ENCODE peak calls at places on chromosomes 3 and 15, in nine cellular contexts. One of them, this sample, is unnamed.

GRCh38 chr3:122992628-122993570 is 34.7 kb downstream of the SEMA5B start:
- DNase-seq in upper lobe of right lung: no peak
- DNase-seq in Panc1: no peak
- DNase-seq in left ventricle myocardium inferior: no peak
- DNase-seq in retinal pigment epithelial cell: no peak
- DNase-seq in adrenal gland: no peak
- DNase-seq in cardiac muscle cell: no peak
- DNase-seq in lower leg skin: no peak
- DNase-seq in GM20000: no peak
- DNase-seq in this sample: no peak

GRCh38 chr3:130743354-130743753 is 3.3 kb downstream of the PIK3R4 start:
- DNase-seq in lower leg skin: no peak
- DNase-seq in cardiac muscle cell: no peak
- DNase-seq in left ventricle myocardium inferior: no peak
- DNase-seq in retinal pigment epithelial cell: no peak
- DNase-seq in GM20000: no peak
- DNase-seq in Panc1: no peak
- DNase-seq in upper lobe of right lung: no peak
- DNase-seq in adrenal gland: no peak
- DNase-seq in this sample: no peak

GRCh38 chr15:65653341-65653740 is 31.6 kb downstream of the SLC24A1 start:
- DNase-seq in adrenal gland: no peak
- DNase-seq in lower leg skin: no peak
- DNase-seq in upper lobe of right lung: no peak
- DNase-seq in cardiac muscle cell: no peak
- DNase-seq in GM20000: no peak
- DNase-seq in retinal pigment epithelial cell: no peak
- DNase-seq in left ventricle myocardium inferior: no peak
- DNase-seq in Panc1: no peak
- DNase-seq in this sample: no peak

GRCh38 chr15:71997691-71998090 is 120.3 kb downstream of the MYO9A start:
- DNase-seq in retinal pigment epithelial cell: peak
- DNase-seq in cardiac muscle cell: peak
- DNase-seq in Panc1: no peak
- DNase-seq in lower leg skin: no peak
- DNase-seq in adrenal gland: no peak
- DNase-seq in GM20000: no peak
- DNase-seq in upper lobe of right lung: no peak
- DNase-seq in left ventricle myocardium inferior: no peak
- DNase-seq in this sample: no peak

GRCh38 chr3:32733631-32734229 is 48.7 kb downstream of the CNOT10 start:
- DNase-seq in cardiac muscle cell: peak
- DNase-seq in lower leg skin: no peak
- DNase-seq in upper lobe of right lung: no peak
- DNase-seq in adrenal gland: no peak
- DNase-seq in Panc1: peak
- DNase-seq in left ventricle myocardium inferior: no peak
- DNase-seq in GM20000: peak
- DNase-seq in retinal pigment epithelial cell: peak
- DNase-seq in this sample: peak

GRCh38 chr3:179348325-179349013 is 960 bp downstream of the MFN1 start:
- DNase-seq in cardiac muscle cell: no peak
- DNase-seq in Panc1: no peak
- DNase-seq in GM20000: peak
- DNase-seq in upper lobe of right lung: no peak
- DNase-seq in left ventricle myocardium inferior: no peak
- DNase-seq in retinal pigment epithelial cell: no peak
- DNase-seq in adrenal gland: no peak
- DNase-seq in lower leg skin: no peak
- DNase-seq in this sample: peak

GRCh38 chr3:106401666-106402319 is 533.0 kb upstream of the CBLB start:
- DNase-seq in Panc1: no peak
- DNase-seq in adrenal gland: no peak
- DNase-seq in retinal pigment epithelial cell: peak
- DNase-seq in GM20000: no peak
- DNase-seq in lower leg skin: no peak
- DNase-seq in left ventricle myocardium inferior: no peak
- DNase-seq in cardiac muscle cell: peak
- DNase-seq in upper lobe of right lung: no peak
- DNase-seq in this sample: no peak

GRCh38 chr3:52440249-52440551 is 4.7 kb downstream of the SEMA3G start:
- DNase-seq in cardiac muscle cell: no peak
- DNase-seq in lower leg skin: peak
- DNase-seq in Panc1: no peak
- DNase-seq in left ventricle myocardium inferior: no peak
- DNase-seq in GM20000: no peak
- DNase-seq in upper lobe of right lung: peak
- DNase-seq in adrenal gland: no peak
- DNase-seq in retinal pigment epithelial cell: no peak
- DNase-seq in this sample: no peak

GRCh38 chr3:113773381-113773780 is 26.5 kb downstream of the ATP6V1A start:
- DNase-seq in cardiac muscle cell: peak
- DNase-seq in lower leg skin: no peak
- DNase-seq in Panc1: no peak
- DNase-seq in left ventricle myocardium inferior: no peak
- DNase-seq in retinal pigment epithelial cell: no peak
- DNase-seq in adrenal gland: no peak
- DNase-seq in upper lobe of right lung: no peak
- DNase-seq in GM20000: no peak
- DNase-seq in this sample: no peak

GRCh38 chr3:10548997-10549396 is 43.6 kb upstream of the ATP2B2 start:
- DNase-seq in upper lobe of right lung: peak
- DNase-seq in cardiac muscle cell: no peak
- DNase-seq in left ventricle myocardium inferior: no peak
- DNase-seq in Panc1: no peak
- DNase-seq in retinal pigment epithelial cell: no peak
- DNase-seq in adrenal gland: no peak
- DNase-seq in lower leg skin: peak
- DNase-seq in GM20000: no peak
- DNase-seq in this sample: no peak

GRCh38 chr15:40293905-40294895 is 11.3 kb upstream of the ANKRD63 start:
- DNase-seq in GM20000: no peak
- DNase-seq in upper lobe of right lung: no peak
- DNase-seq in cardiac muscle cell: no peak
- DNase-seq in retinal pigment epithelial cell: no peak
- DNase-seq in left ventricle myocardium inferior: no peak
- DNase-seq in lower leg skin: no peak
- DNase-seq in adrenal gland: no peak
- DNase-seq in Panc1: no peak
- DNase-seq in this sample: no peak

GRCh38 chr3:101943028-101943427 is 93.7 kb downstream of the NFKBIZ start:
- DNase-seq in lower leg skin: no peak
- DNase-seq in left ventricle myocardium inferior: no peak
- DNase-seq in upper lobe of right lung: no peak
- DNase-seq in cardiac muscle cell: no peak
- DNase-seq in adrenal gland: no peak
- DNase-seq in retinal pigment epithelial cell: no peak
- DNase-seq in Panc1: no peak
- DNase-seq in GM20000: no peak
- DNase-seq in this sample: no peak
- TF ChIP-seq CTCF in lower leg skin: no peak
- TF ChIP-seq CTCF in left ventricle myocardium inferior: no peak
- TF ChIP-seq CTCF in upper lobe of right lung: no peak
- TF ChIP-seq CTCF in cardiac muscle cell: no peak
- TF ChIP-seq CTCF in adrenal gland: no peak
- TF ChIP-seq CTCF in retinal pigment epithelial cell: no peak
- TF ChIP-seq CTCF in Panc1: no peak
- TF ChIP-seq CTCF in GM20000: no peak
- TF ChIP-seq CTCF in this sample: no peak

GRCh38 chr15:90184786-90185704 is 16.1 kb upstream of the SEMA4B start:
- DNase-seq in lower leg skin: peak
- DNase-seq in upper lobe of right lung: peak
- DNase-seq in left ventricle myocardium inferior: peak
- DNase-seq in cardiac muscle cell: peak
- DNase-seq in adrenal gland: peak
- DNase-seq in GM20000: peak
- DNase-seq in retinal pigment epithelial cell: no peak
- DNase-seq in Panc1: no peak
- DNase-seq in this sample: peak
- TF ChIP-seq CTCF in lower leg skin: no peak
- TF ChIP-seq CTCF in upper lobe of right lung: no peak
- TF ChIP-seq CTCF in left ventricle myocardium inferior: no peak
- TF ChIP-seq CTCF in cardiac muscle cell: no peak
- TF ChIP-seq CTCF in adrenal gland: peak
- TF ChIP-seq CTCF in GM20000: no peak
- TF ChIP-seq CTCF in retinal pigment epithelial cell: no peak
- TF ChIP-seq CTCF in Panc1: no peak
- TF ChIP-seq CTCF in this sample: no peak

DNA sequence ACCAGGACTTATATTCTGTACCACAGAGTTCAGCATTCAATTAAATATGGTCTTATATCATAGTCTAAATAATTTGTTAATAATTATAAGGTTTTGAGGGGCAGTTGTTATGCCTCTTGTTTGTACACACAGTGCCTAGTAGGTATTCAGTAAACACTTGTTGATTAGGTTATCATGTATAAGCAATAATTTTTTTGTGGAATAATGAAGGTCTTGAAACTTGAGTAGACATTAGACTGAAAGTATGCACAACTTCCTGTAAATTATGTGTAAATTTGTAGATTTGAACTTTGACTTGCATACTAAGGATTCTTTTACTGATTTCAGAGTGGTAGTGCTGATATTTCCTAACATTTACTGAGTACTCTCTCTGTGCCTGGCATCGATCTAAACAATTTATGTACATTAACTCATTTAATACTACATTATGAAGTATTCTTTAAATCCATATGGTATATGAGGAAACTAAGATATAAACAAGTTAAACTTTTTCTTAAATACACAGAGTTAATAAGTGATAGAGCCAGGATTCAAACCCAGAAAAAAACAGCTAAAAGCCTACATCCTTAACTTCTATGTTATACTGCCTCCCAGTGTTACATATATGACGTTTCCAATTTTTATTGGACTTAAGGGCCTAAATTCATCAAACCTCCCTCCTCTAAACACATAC is 65.1 kb downstream of the GLCE start:
- DNase-seq in lower leg skin: no peak
- DNase-seq in Panc1: no peak
- DNase-seq in cardiac muscle cell: peak
- DNase-seq in adrenal gland: no peak
- DNase-seq in GM20000: no peak
- DNase-seq in retinal pigment epithelial cell: peak
- DNase-seq in left ventricle myocardium inferior: no peak
- DNase-seq in upper lobe of right lung: no peak
- DNase-seq in this sample: no peak
- TF ChIP-seq CTCF in lower leg skin: no peak
- TF ChIP-seq CTCF in Panc1: peak
- TF ChIP-seq CTCF in cardiac muscle cell: peak
- TF ChIP-seq CTCF in adrenal gland: peak
- TF ChIP-seq CTCF in GM20000: no peak
- TF ChIP-seq CTCF in retinal pigment epithelial cell: peak
- TF ChIP-seq CTCF in left ventricle myocardium inferior: peak
- TF ChIP-seq CTCF in upper lobe of right lung: peak
- TF ChIP-seq CTCF in this sample: no peak

GRCh38 chr3:37571269-37571668 is 290.4 kb upstream of the CTDSPL start:
- DNase-seq in lower leg skin: no peak
- DNase-seq in Panc1: no peak
- DNase-seq in retinal pigment epithelial cell: no peak
- DNase-seq in left ventricle myocardium inferior: no peak
- DNase-seq in adrenal gland: no peak
- DNase-seq in cardiac muscle cell: peak
- DNase-seq in upper lobe of right lung: no peak
- DNase-seq in GM20000: no peak
- DNase-seq in this sample: no peak
- TF ChIP-seq CTCF in lower leg skin: no peak
- TF ChIP-seq CTCF in Panc1: peak
- TF ChIP-seq CTCF in retinal pigment epithelial cell: peak
- TF ChIP-seq CTCF in left ventricle myocardium inferior: peak
- TF ChIP-seq CTCF in adrenal gland: peak
- TF ChIP-seq CTCF in cardiac muscle cell: peak
- TF ChIP-seq CTCF in upper lobe of right lung: no peak
- TF ChIP-seq CTCF in GM20000: no peak
- TF ChIP-seq CTCF in this sample: no peak

DNA sequence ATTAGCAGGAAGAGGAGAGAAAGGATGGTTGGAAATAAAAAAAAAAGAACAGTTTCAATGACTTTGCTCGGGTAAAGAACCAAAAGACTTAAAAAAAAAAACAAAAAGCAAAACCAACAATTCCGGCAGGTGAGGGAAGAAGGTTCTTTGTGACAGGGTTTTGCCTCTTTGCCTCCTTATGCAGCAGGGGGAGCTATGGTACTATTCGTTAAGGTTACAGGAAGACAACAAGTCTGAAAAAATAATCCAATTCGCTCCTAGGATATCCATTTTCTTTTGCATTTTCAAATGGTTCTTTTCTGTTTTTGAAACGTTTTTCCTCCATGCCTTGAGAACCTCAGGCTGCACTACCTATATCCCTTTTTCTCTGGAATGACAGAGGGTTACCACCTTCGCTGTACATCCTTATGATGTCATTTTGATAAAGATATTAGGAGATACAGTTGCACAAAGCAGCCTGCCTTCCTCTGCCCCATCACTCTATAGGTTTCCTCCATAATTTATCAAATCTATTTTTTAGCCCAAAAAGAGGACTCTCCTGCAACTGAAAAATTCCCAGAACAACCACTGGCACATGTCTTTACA is 55.0 kb downstream of the CFAP20DC start:
- DNase-seq in Panc1: no peak
- DNase-seq in adrenal gland: peak
- DNase-seq in cardiac muscle cell: peak
- DNase-seq in GM20000: peak
- DNase-seq in retinal pigment epithelial cell: peak
- DNase-seq in lower leg skin: no peak
- DNase-seq in left ventricle myocardium inferior: no peak
- DNase-seq in upper lobe of right lung: no peak
- DNase-seq in this sample: peak
- TF ChIP-seq CTCF in Panc1: peak
- TF ChIP-seq CTCF in adrenal gland: peak
- TF ChIP-seq CTCF in cardiac muscle cell: peak
- TF ChIP-seq CTCF in GM20000: peak
- TF ChIP-seq CTCF in retinal pigment epithelial cell: peak
- TF ChIP-seq CTCF in lower leg skin: no peak
- TF ChIP-seq CTCF in left ventricle myocardium inferior: peak
- TF ChIP-seq CTCF in upper lobe of right lung: peak
- TF ChIP-seq CTCF in this sample: peak